ENCODE peak calls at places on chromosomes 11 and 22, in five cellular contexts. A, C, H, I and T are unnamed samples.

GRCh38 chr11:19978668-19979518 is 181.4 kb downstream of the DBX1 start:
- DNase-seq in A (no peak), H (peak; percentile 64), C (peak; percentile 88), I (no peak), T (no peak)

GRCh38 chr11:129910360-129910759 is 15.0 kb upstream of the NFRKB start:
- DNase-seq in I (no peak), C (no peak), A (no peak), H (no peak), T (no peak)

GRCh38 chr11:112455791-112456190 is 195.1 kb upstream of the PLET1 start:
- DNase-seq in C (no peak), H (no peak), A (no peak), I (no peak), T (no peak)

GRCh38 chr22:25494774-25495173 is 69.7 kb upstream of the GRK3 start:
- DNase-seq in I (no peak), A (no peak), C (no peak), H (no peak), T (no peak)

GRCh38 chr11:26753738-26754504 is 32.1 kb upstream of the SLC5A12 start:
- DNase-seq in I (peak; percentile 35), H (peak; percentile 75), A (peak; percentile 27), C (peak; percentile 56), T (peak; percentile 2)

GRCh38 chr11:73521621-73522020 is 76.3 kb downstream of the FAM168A start:
- DNase-seq in C (peak; percentile 43), I (no peak), A (no peak), H (no peak), T (no peak)

GRCh38 chr11:15673408-15673811 is 558.7 kb downstream of the INSC start:
- DNase-seq in H (no peak), I (no peak), C (no peak), A (no peak), T (no peak)

GRCh38 chr11:69075421-69076128 is 26.8 kb downstream of the TPCN2 start:
- DNase-seq in I (peak; percentile 79), H (peak; percentile 98), C (no peak), A (peak; percentile 55), T (no peak)

GRCh38 chr11:63643205-63643604 is 28.0 kb downstream of the ATL3 start:
- DNase-seq in A (no peak), C (no peak), I (no peak), H (no peak), T (no peak)

GRCh38 chr22:33028191-33028700 is 29.9 kb downstream of the SYN3 start:
- DNase-seq in A (no peak), I (no peak), C (no peak), H (no peak), T (no peak)

GRCh38 chr11:130980463-130980862 is 64.2 kb upstream of the SNX19 start:
- DNase-seq in I (no peak), A (no peak), C (no peak), H (no peak), T (no peak)

GRCh38 chr11:68003846-68004550 is at the start of gene UNC93B1:
- DNase-seq in C (peak; percentile 80), H (peak; percentile 94), I (peak; percentile 93), A (peak; percentile 93), T (peak; percentile 91)

GRCh38 chr11:36564376-36565032 is 3.3 kb upstream of the RAG1 start:
- DNase-seq in A (peak; percentile 58), C (peak; percentile 54), I (peak; percentile 47), H (no peak), T (no peak)

GRCh38 chr22:24244144-24244787 is 616 bp downstream of the GGT5 start:
- DNase-seq in A (no peak), C (no peak), I (no peak), H (no peak), T (peak; percentile 30)

GRCh38 chr11:67409781-67410368 is 5.6 kb upstream of the CARNS1 start:
- DNase-seq in A (peak; percentile 71), H (no peak), I (peak; percentile 80), C (peak; percentile 61), T (no peak)

GRCh38 chr11:35418847-35419712 is at the start of gene SLC1A2:
- DNase-seq in H (no peak), I (no peak), C (no peak), A (no peak), T (no peak)

GRCh38 chr11:128468106-128468505 is 119.3 kb downstream of the ETS1 start:
- DNase-seq in A (no peak), C (no peak), H (no peak), I (no peak), T (no peak)

GRCh38 chr11:129249351-129249750 is 57.2 kb upstream of the ARHGAP32 start:
- DNase-seq in A (no peak), I (no peak), H (no peak), C (no peak), T (no peak)

GRCh38 chr11:2315395-2316168 is 13.8 kb downstream of the TSPAN32 start:
- DNase-seq in C (no peak), H (peak; percentile 68), A (peak; percentile 20), I (no peak), T (no peak)

GRCh38 chr22:25111579-25112517 is 87.8 kb upstream of the CRYBB3 start:
- DNase-seq in H (no peak), C (no peak), A (peak; percentile 87), I (peak; percentile 71), T (no peak)

GRCh38 chr11:95266751-95267374 is 35.9 kb upstream of the SESN3 start:
- DNase-seq in H (peak; percentile 78), I (no peak), A (no peak), C (no peak), T (no peak)

DNA sequence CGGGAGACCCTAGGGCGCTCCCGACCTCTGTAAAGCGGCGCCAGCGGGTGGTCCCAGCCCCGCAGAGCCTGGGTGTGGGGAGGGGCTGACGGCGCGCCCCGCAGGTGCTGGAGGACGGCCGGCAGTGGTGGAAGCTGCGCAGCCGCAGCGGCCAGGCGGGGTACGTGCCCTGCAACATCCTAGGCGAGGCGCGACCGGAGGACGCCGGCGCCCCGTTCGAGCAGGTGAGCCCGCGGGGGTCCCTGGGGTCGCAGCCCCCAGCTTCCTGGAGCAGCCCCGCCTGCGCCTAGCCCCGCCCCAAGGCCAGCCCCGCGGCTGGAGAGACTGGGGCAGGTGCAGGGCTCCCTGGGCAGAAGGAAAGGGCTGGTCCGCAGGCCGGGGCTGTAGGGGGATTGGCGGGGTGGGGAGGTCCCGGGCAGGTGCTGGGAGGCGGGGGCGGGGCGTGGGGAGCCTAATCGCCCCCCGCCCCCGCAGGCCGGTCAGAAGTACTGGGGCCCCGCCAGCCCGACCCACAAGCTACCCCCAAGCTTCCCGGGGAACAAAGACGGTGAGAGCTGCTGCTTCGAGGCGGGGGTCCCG is 19.7 kb downstream of the EPS8L2 start:
- DNase-seq in C (no peak), H (no peak), I (no peak), A (no peak), T (no peak)
- H3K27ac ChIP-seq in C (no peak overlapping the region), H (no peak overlapping the region), I (peak overlapping the region; percentile 68), A (peak overlapping the region; percentile 66), T (no peak overlapping the region)

DNA sequence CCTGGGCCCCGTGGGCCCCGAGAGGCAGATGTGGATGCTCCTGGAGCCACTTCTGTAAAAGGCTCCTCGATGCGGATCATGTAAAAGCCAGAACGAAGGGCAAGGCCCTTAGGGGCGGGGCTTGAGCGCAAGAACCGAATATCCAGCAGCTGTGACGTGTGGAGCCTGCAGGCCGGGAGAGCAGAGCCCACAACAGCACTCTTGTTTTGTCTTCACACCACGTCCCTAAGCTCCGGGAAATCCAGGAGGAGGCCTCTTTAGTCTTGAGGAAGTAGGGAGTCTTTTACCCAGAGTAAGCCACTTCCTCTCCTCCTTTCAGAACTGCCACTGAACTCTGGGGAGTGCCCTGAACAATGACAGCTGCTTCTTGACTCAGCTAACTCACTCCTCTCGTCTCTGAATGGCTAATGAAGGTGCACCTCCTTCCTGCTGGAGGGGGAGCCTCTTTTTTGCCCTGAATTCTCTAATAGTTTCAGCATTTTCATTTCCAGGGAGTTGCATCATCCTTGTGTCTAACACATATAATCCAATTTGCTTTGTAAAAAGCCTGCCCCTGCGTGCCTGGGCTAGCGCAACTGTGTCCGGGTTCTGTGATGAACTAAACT is 12.5 kb downstream of the L3MBTL2 start:
- DNase-seq in H (peak; percentile 90), C (no peak), A (peak; percentile 42), I (peak; percentile 56), T (peak; percentile 83)
- H3K4me3 ChIP-seq in H (no peak overlapping the region), C (no peak overlapping the region), A (peak overlapping the region; percentile 20), I (peak overlapping the region; percentile 14), T (peak overlapping the region; percentile 20)

DNA sequence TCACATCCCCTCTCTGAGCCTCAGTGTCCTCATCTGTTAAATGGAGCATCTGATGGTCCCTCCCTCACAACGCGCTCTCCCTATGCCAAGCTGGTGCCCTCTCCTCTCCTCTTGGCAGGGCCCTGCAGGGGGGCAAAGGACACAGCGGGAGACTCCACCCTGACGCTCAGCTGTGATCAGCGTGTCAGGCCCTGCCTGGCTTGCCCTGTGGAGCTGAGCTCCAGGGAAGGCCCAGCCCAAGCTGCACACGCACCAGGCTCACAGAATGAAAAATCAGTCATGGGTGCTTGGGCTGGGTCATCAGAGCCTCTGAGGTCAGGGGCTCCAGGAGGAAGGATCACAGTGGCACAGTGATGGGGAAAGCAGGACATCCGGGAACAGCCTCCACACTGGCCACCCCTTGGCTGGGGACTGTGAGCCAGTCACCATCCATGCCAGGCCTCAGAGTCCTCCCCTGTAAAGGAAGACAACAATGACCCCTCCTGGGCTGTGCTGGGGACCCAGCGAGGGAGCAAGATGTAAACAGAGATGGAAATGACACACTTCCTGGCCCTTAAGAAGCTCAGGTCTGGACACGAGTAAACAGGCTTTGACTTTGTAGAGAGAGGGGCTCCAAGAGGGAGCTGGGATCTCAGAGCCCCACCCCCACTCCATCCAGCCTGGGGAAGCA is 36.6 kb downstream of the RPL3 start:
- DNase-seq in I (no peak), H (no peak), A (no peak), C (no peak), T (no peak)
- TF ChIP-seq POLR2AphosphoS5 in I (no peak), H (no peak), A (no peak), C (no peak), T (no peak)

GRCh38 chr22:37659066-37659896 is 758 bp downstream of the PDXP start:
- DNase-seq in H (no peak), I (peak; percentile 81), A (no peak), C (peak; percentile 73), T (peak; percentile 50)
- H3K27ac ChIP-seq in H (peak overlapping the region; percentile 75), I (peak overlapping the region; percentile 88), A (peak overlapping the region; percentile 58), C (peak overlapping the region; percentile 93), T (peak overlapping the region; percentile 57)